ENCODE peak calls at places on chromosomes 4 and X, in four cellular contexts. One of them, this sample, is unnamed.

GRCh38 chrX:88526385-88526784 is 220.6 kb upstream of the CPXCR1 start:
- DNase-seq in AG09309: no peak
- DNase-seq in sigmoid colon: no peak
- DNase-seq in WERI-Rb-1: no peak
- DNase-seq in this sample: no peak

GRCh38 chrX:33447285-33447684 is 235.9 kb upstream of the DMD start:
- DNase-seq in AG09309: no peak
- DNase-seq in sigmoid colon: no peak
- DNase-seq in WERI-Rb-1: no peak
- DNase-seq in this sample: no peak

GRCh38 chr4:98117363-98117762 is 25.9 kb downstream of the STPG2 start:
- DNase-seq in AG09309: no peak
- DNase-seq in sigmoid colon: no peak
- DNase-seq in WERI-Rb-1: no peak
- DNase-seq in this sample: no peak

GRCh38 chr4:175998782-175999181 is 66.9 kb upstream of the WDR17 start:
- DNase-seq in AG09309: no peak
- DNase-seq in sigmoid colon: no peak
- DNase-seq in WERI-Rb-1: peak; percentile 29
- DNase-seq in this sample: no peak

GRCh38 chrX:113260474-113260873 is 419.8 kb upstream of the AMOT start:
- DNase-seq in AG09309: no peak
- DNase-seq in sigmoid colon: no peak
- DNase-seq in WERI-Rb-1: no peak
- DNase-seq in this sample: no peak

GRCh38 chr4:111263836-111264235 is 641.0 kb upstream of the PITX2 start:
- DNase-seq in AG09309: no peak
- DNase-seq in sigmoid colon: no peak
- DNase-seq in WERI-Rb-1: no peak
- DNase-seq in this sample: no peak

GRCh38 chrX:115147220-115147619 is 42.0 kb upstream of the RBMXL3 start:
- DNase-seq in AG09309: no peak
- DNase-seq in sigmoid colon: no peak
- DNase-seq in WERI-Rb-1: no peak
- DNase-seq in this sample: no peak

GRCh38 chr4:56513517-56513916 is 7.9 kb downstream of the ARL9 start:
- DNase-seq in AG09309: no peak
- DNase-seq in sigmoid colon: no peak
- DNase-seq in WERI-Rb-1: no peak
- DNase-seq in this sample: no peak

GRCh38 chr4:123444298-123444731 is 47.7 kb downstream of the SPRY1 start:
- DNase-seq in AG09309: no peak
- DNase-seq in sigmoid colon: no peak
- DNase-seq in WERI-Rb-1: peak; percentile 78
- DNase-seq in this sample: no peak

GRCh38 chr4:2500547-2500946 is 31.6 kb downstream of the RNF4 start:
- DNase-seq in AG09309: no peak
- DNase-seq in sigmoid colon: no peak
- DNase-seq in WERI-Rb-1: no peak
- DNase-seq in this sample: no peak

GRCh38 chr4:40283413-40283812 is 51.7 kb upstream of the CHRNA9 start:
- DNase-seq in AG09309: no peak
- DNase-seq in sigmoid colon: peak; percentile 27
- DNase-seq in WERI-Rb-1: no peak
- DNase-seq in this sample: no peak

DNA sequence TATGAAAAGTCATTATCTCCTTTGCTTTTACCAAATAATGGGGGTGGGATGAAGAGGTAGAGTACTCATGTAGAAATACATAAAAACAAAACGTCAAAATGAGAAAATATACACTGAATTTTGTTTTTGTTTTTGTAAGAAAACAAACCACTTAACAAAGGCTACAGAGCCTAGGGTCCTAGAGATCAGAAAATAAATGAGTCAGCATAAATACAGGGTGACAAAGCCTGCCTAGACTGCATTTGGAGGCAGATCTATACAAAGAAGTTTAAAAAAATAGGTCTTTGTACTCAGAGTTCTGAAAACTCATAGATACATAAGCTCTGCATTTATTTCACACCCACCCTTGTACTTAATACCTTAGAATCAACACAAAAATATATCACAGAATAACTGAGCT is 52.4 kb downstream of the MTMR8 start:
- DNase-seq in AG09309: no peak
- DNase-seq in sigmoid colon: no peak
- DNase-seq in WERI-Rb-1: no peak
- DNase-seq in this sample: no peak
- TF ChIP-seq CTCF in AG09309: no peak
- TF ChIP-seq CTCF in sigmoid colon: no peak
- TF ChIP-seq CTCF in WERI-Rb-1: no peak
- TF ChIP-seq CTCF in this sample: no peak

GRCh38 chrX:68718443-68718820 is 71.0 kb downstream of the STARD8 start:
- DNase-seq in AG09309: no peak
- DNase-seq in sigmoid colon: no peak
- DNase-seq in WERI-Rb-1: no peak
- DNase-seq in this sample: no peak

GRCh38 chrX:68721546-68721945 is 74.1 kb downstream of the STARD8 start:
- DNase-seq in AG09309: no peak
- DNase-seq in sigmoid colon: peak; percentile 32
- DNase-seq in WERI-Rb-1: no peak
- DNase-seq in this sample: no peak

GRCh38 chrX:68720851-68721250 is 73.4 kb downstream of the STARD8 start:
- DNase-seq in AG09309: no peak
- DNase-seq in sigmoid colon: peak; percentile 14
- DNase-seq in WERI-Rb-1: no peak
- DNase-seq in this sample: no peak

GRCh38 chrX:68719181-68719903 is 71.9 kb downstream of the STARD8 start:
- DNase-seq in AG09309: no peak
- DNase-seq in sigmoid colon: peak; percentile 40
- DNase-seq in WERI-Rb-1: no peak
- DNase-seq in this sample: no peak

GRCh38 chrX:68719904-68720614 is 72.6 kb downstream of the STARD8 start:
- DNase-seq in AG09309: no peak
- DNase-seq in sigmoid colon: peak; percentile 48
- DNase-seq in WERI-Rb-1: no peak
- DNase-seq in this sample: no peak
- TF ChIP-seq CTCF in AG09309: peak; percentile 41
- TF ChIP-seq CTCF in sigmoid colon: no peak
- TF ChIP-seq CTCF in WERI-Rb-1: peak; percentile 44
- TF ChIP-seq CTCF in this sample: no peak

GRCh38 chr4:44425614-44426208 is 22.9 kb downstream of the KCTD8 start:
- DNase-seq in AG09309: no peak
- DNase-seq in sigmoid colon: no peak
- DNase-seq in WERI-Rb-1: peak; percentile 53
- DNase-seq in this sample: no peak
- TF ChIP-seq CTCF in AG09309: no peak
- TF ChIP-seq CTCF in sigmoid colon: no peak
- TF ChIP-seq CTCF in WERI-Rb-1: peak; percentile 69
- TF ChIP-seq CTCF in this sample: peak; percentile 70

DNA sequence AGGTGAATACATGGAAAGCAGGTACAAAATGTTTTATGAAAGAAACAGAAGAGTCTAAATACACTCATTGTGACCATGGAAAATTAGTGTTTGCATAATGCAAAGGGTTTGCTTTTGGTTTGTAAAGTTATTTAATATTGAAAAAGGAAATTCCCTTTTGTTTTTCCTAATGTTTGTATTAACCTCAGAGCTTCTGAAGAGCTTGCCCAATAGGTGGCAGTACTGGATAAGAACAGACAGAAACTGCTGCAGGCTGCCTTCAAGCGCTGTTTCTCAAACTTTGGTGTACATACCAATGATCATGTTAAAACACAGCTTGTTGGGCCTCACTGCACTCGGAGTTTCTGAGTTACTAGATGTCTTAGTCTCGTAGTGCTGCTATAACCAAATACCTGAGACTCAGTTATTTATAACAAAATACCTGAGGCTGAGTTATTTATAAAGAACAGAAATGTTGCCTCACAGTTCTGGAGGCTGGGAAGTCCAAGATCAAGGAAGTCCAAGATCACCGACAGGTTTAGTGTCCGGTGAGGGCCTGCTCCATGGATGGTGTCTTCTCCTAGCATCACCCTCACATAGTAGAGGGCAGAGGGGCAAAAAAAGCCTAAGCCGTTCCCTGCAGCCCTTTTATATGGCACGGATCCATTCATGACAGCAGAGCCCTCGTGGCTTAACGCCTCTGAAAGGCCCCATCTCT is 54.2 kb downstream of the SUPT20HL2 start:
- DNase-seq in AG09309: peak; percentile 52
- DNase-seq in sigmoid colon: peak; percentile 74
- DNase-seq in WERI-Rb-1: peak; percentile 37
- DNase-seq in this sample: no peak
- TF ChIP-seq CTCF in AG09309: peak; percentile 81
- TF ChIP-seq CTCF in sigmoid colon: peak; percentile 36
- TF ChIP-seq CTCF in WERI-Rb-1: peak; percentile 62
- TF ChIP-seq CTCF in this sample: peak; percentile 52

DNA sequence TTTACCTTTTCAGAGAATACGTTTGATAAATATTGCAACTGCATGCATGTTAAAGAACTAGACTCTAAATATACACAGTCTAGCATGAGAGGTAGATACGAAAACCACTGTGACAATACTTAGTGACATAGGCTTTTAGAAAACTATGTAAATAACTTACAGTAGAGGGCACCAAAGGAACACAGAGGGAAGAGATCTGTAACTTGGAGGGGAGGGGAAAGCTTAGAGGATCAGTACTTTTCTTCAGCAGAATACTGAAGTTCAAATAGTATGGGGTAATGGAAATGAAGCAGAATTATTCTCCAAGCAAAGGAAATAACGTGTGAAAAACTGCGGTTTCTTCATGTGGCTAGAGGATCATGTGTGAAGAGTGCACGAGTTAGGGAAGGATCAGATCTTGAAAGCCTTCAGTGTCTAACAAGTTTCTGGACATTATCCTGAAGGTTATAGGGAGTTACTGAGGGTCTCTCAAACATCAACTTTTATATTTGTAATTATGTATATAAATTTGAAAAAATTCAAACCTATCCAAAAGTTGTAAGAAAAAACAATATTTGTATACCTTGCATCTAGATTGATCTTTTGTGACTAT is 264.3 kb downstream of the NPFFR2 start:
- DNase-seq in AG09309: no peak
- DNase-seq in sigmoid colon: no peak
- DNase-seq in WERI-Rb-1: no peak
- DNase-seq in this sample: no peak
- TF ChIP-seq CTCF in AG09309: peak; percentile 78
- TF ChIP-seq CTCF in sigmoid colon: peak; percentile 31
- TF ChIP-seq CTCF in WERI-Rb-1: peak; percentile 42
- TF ChIP-seq CTCF in this sample: peak; percentile 75

GRCh38 chr4:89599026-89599425 is 237.9 kb downstream of the SNCA start:
- DNase-seq in AG09309: no peak
- DNase-seq in sigmoid colon: no peak
- DNase-seq in WERI-Rb-1: no peak
- DNase-seq in this sample: no peak

GRCh38 chr4:89598602-89599001 is 238.4 kb downstream of the SNCA start:
- DNase-seq in AG09309: no peak
- DNase-seq in sigmoid colon: no peak
- DNase-seq in WERI-Rb-1: no peak
- DNase-seq in this sample: no peak
- TF ChIP-seq CTCF in AG09309: peak; percentile 18
- TF ChIP-seq CTCF in sigmoid colon: no peak
- TF ChIP-seq CTCF in WERI-Rb-1: peak; percentile 39
- TF ChIP-seq CTCF in this sample: peak; percentile 26

GRCh38 chrX:41127476-41128192 is 42.4 kb downstream of the USP9X start:
- DNase-seq in AG09309: no peak
- DNase-seq in sigmoid colon: no peak
- DNase-seq in WERI-Rb-1: no peak
- DNase-seq in this sample: no peak
- TF ChIP-seq CTCF in AG09309: no peak
- TF ChIP-seq CTCF in sigmoid colon: no peak
- TF ChIP-seq CTCF in WERI-Rb-1: no peak
- TF ChIP-seq CTCF in this sample: no peak

DNA sequence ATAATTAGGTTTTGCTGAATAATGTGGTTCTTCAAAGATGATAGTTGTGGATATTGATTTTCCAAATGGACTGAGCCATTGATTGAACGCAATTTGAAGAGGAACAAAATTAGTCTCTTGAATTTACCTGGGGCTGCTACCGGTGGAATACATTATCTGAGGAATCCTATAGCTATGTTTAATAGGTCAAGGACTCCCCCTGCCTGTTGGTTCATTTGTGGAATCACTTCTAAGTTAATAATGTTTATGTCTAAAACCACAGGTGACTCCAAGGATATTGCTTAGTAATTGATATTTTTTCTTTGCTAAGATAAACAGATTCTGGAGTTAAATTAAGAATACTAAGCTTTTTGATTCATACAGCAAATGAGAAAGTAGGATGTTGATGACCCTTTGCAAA is 576.0 kb upstream of the PABPC4L start:
- DNase-seq in AG09309: no peak
- DNase-seq in sigmoid colon: no peak
- DNase-seq in WERI-Rb-1: peak; percentile 20
- DNase-seq in this sample: no peak
- TF ChIP-seq CTCF in AG09309: no peak
- TF ChIP-seq CTCF in sigmoid colon: peak; percentile 35
- TF ChIP-seq CTCF in WERI-Rb-1: no peak
- TF ChIP-seq CTCF in this sample: peak; percentile 39

This sample was measured in D721Med.